ENCODE peak calls at places on chromosomes 2 and 18, in five cellular contexts. N, A, L, B and P are unnamed samples.

GRCh38 chr18:50313873-50314460 is 26.5 kb upstream of the CXXC1 start:
- DNase-seq in N (no peak), A (no peak), L (no peak), B (no peak), P (no peak)

GRCh38 chr2:228527481-228527880 is 346.0 kb upstream of the SPHKAP start:
- DNase-seq in N (no peak), A (no peak), L (no peak), B (no peak), P (no peak)

GRCh38 chr2:177422271-177422670 is 29.7 kb downstream of the AGPS start:
- DNase-seq in N (no peak), A (peak; percentile 3), L (no peak), B (no peak), P (no peak)

GRCh38 chr18:42548493-42548892 is 567.0 kb downstream of the RIT2 start:
- DNase-seq in N (no peak), A (no peak), L (no peak), B (no peak), P (no peak)

GRCh38 chr2:127094509-127095366 is 12.2 kb downstream of the BIN1 start:
- DNase-seq in N (no peak), A (peak; percentile 95), L (no peak), B (no peak), P (peak; percentile 89)

GRCh38 chr2:219161097-219161496 is 482 bp upstream of the NHEJ1 start:
- DNase-seq in N (no peak), A (no peak), L (no peak), B (no peak), P (no peak)

GRCh38 chr2:30222636-30223360 is 8.5 kb upstream of the LBH start:
- DNase-seq in N (no peak), A (peak; percentile 58), L (no peak), B (no peak), P (no peak)

GRCh38 chr2:86787701-86788100 is 3.0 kb downstream of the CD8A start:
- DNase-seq in N (no peak), A (peak; percentile 62), L (no peak), B (no peak), P (peak; percentile 88)

GRCh38 chr2:110800611-110801402 is 68.4 kb downstream of the ACOXL start:
- DNase-seq in N (no peak), A (peak; percentile 43), L (no peak), B (no peak), P (peak; percentile 20)

GRCh38 chr2:28736034-28736433 is 15.6 kb upstream of the PPP1CB start:
- DNase-seq in N (peak; percentile 49), A (peak; percentile 71), L (peak; percentile 48), B (no peak), P (peak; percentile 90)

GRCh38 chr2:42367835-42368234 is 6.8 kb upstream of the COX7A2L start:
- DNase-seq in N (no peak), A (peak; percentile 62), L (no peak), B (no peak), P (no peak)

GRCh38 chr2:72028351-72028995 is 119.2 kb downstream of the CYP26B1 start:
- DNase-seq in N (no peak), A (peak; percentile 81), L (peak; percentile 18), B (peak; percentile 27), P (no peak)

GRCh38 chr18:55069497-55069896 is 110.2 kb upstream of the CCDC68 start:
- DNase-seq in N (no peak), A (no peak), L (no peak), B (no peak), P (no peak)

GRCh38 chr2:76157531-76157930 is 446.8 kb upstream of the GCFC2 start:
- DNase-seq in N (no peak), A (no peak), L (no peak), B (no peak), P (no peak)

GRCh38 chr18:75544496-75544895 is 117.0 kb upstream of the SMIM21 start:
- DNase-seq in N (no peak), A (no peak), L (no peak), B (no peak), P (no peak)

GRCh38 chr18:48887905-48888531 is 62.7 kb downstream of the SMAD7 start:
- DNase-seq in N (peak; percentile 61), A (peak; percentile 55), L (no peak), B (no peak), P (no peak)

GRCh38 chr2:88159955-88160415 is 10.2 kb upstream of the THNSL2 start:
- DNase-seq in N (peak; percentile 49), A (peak; percentile 83), L (peak; percentile 83), B (peak; percentile 65), P (peak; percentile 74)

GRCh38 chr18:8984131-8984670 is 118.3 kb upstream of the NDUFV2 start:
- DNase-seq in N (no peak), A (no peak), L (no peak), B (no peak), P (no peak)

GRCh38 chr18:8979258-8979988 is 123.1 kb upstream of the NDUFV2 start:
- DNase-seq in N (no peak), A (no peak), L (no peak), B (no peak), P (no peak)

GRCh38 chr18:8980496-8981402 is 121.8 kb upstream of the NDUFV2 start:
- DNase-seq in N (no peak), A (no peak), L (no peak), B (no peak), P (no peak)

GRCh38 chr18:8978394-8978793 is 124.1 kb upstream of the NDUFV2 start:
- DNase-seq in N (peak; percentile 51), A (no peak), L (no peak), B (no peak), P (no peak)

GRCh38 chr18:8982416-8983183 is 119.9 kb upstream of the NDUFV2 start:
- DNase-seq in N (peak; percentile 58), A (peak; percentile 76), L (peak; percentile 78), B (no peak), P (no peak)
- TF ChIP-seq CTCF in N (peak; percentile 39), A (peak; percentile 77), L (peak; percentile 72), B (no peak), P (peak; percentile 21)

GRCh38 chr2:174161490-174161889 is 86.8 kb downstream of the OLA1 start:
- DNase-seq in N (no peak), A (no peak), L (no peak), B (no peak), P (no peak)

GRCh38 chr2:174153757-174154680 is 94.3 kb downstream of the OLA1 start:
- DNase-seq in N (peak; percentile 52), A (peak; percentile 86), L (no peak), B (no peak), P (peak; percentile 57)

GRCh38 chr2:174157048-174157447 is 91.3 kb downstream of the OLA1 start:
- DNase-seq in N (no peak), A (no peak), L (no peak), B (no peak), P (no peak)

GRCh38 chr2:174158003-174158402 is 90.3 kb downstream of the OLA1 start:
- DNase-seq in N (peak; percentile 29), A (no peak), L (peak; percentile 57), B (no peak), P (peak; percentile 55)
- TF ChIP-seq CTCF in N (peak; percentile 57), A (peak; percentile 50), L (peak; percentile 56), B (no peak), P (peak; percentile 54)

DNA sequence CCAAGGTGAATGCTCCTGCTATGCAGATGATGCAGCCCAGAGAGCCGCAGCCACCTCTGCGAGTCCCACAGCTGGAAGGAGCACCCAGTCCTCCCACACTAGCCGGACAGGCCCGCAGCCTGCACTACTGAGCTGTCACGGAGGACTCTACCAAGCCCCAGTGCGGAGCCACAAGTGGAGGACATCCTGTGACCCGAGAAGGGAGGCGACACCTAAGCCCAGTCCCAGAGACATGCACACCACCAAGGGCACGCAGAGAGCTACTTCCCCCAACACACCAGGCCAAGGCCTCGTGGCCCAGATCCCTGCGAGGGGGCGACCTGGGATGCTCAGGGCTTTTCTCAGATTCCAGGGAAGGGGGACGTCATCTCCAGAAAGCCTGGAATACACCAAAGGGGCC is 12.9 kb downstream of the HS1BP3 start:
- DNase-seq in N (no peak), A (no peak), L (no peak), B (no peak), P (no peak)
- TF ChIP-seq CTCF in N (no peak), A (no peak), L (no peak), B (no peak), P (no peak)

GRCh38 chr2:239731422-239731821 is 293.7 kb downstream of the NDUFA10 start:
- DNase-seq in N (no peak), A (no peak), L (no peak), B (no peak), P (no peak)
- TF ChIP-seq CTCF in N (no peak), A (no peak), L (no peak), B (no peak), P (no peak)

GRCh38 chr2:10019174-10019971 is 24.0 kb upstream of the KLF11 start:
- DNase-seq in N (no peak), A (peak; percentile 42), L (no peak), B (no peak), P (no peak)

GRCh38 chr2:10022464-10022863 is 20.9 kb upstream of the KLF11 start:
- DNase-seq in N (no peak), A (no peak), L (no peak), B (no peak), P (no peak)

GRCh38 chr2:10017313-10017941 is 25.9 kb upstream of the KLF11 start:
- DNase-seq in N (no peak), A (no peak), L (no peak), B (no peak), P (no peak)

GRCh38 chr2:10022041-10022421 is 21.3 kb upstream of the KLF11 start:
- DNase-seq in N (no peak), A (no peak), L (no peak), B (no peak), P (no peak)

DNA sequence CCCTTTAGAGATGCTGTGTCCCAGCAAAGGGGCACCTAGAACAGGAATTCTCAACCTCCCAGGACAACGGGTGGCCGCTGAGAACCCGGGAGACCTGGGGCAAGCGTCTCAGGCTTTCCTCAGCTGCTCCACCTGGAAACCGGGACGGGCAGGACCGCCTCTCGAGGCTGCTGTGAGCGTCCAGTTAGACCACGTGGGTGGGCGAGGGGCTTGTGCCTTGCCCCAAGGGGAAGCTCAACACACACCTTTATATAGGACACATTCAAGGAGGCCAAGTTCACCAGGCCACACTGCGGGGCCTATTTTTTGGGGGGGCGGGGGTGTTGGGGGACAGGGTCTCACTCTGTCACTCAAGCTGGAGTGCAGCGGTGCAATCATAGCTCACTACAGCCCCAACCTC is 23.3 kb upstream of the KLF11 start:
- DNase-seq in N (no peak), A (peak; percentile 42), L (no peak), B (no peak), P (no peak)
- TF ChIP-seq CTCF in N (no peak), A (no peak), L (no peak), B (no peak), P (no peak)

GRCh38 chr2:147524912-147525311 is 319.9 kb upstream of the ACVR2A start:
- DNase-seq in N (no peak), A (no peak), L (no peak), B (no peak), P (no peak)

GRCh38 chr2:147530033-147530432 is 314.8 kb upstream of the ACVR2A start:
- DNase-seq in N (no peak), A (no peak), L (no peak), B (no peak), P (no peak)

GRCh38 chr2:147523415-147523814 is 321.4 kb upstream of the ACVR2A start:
- DNase-seq in N (no peak), A (no peak), L (no peak), B (no peak), P (no peak)

GRCh38 chr2:147521936-147522335 is 322.9 kb upstream of the ACVR2A start:
- DNase-seq in N (no peak), A (peak; percentile 69), L (no peak), B (no peak), P (no peak)

GRCh38 chr2:147525724-147526489 is 318.9 kb upstream of the ACVR2A start:
- DNase-seq in N (no peak), A (no peak), L (no peak), B (no peak), P (no peak)
- TF ChIP-seq CTCF in N (no peak), A (no peak), L (no peak), B (no peak), P (no peak)